ENCODE peak calls at places on chromosomes 3 and 15, in nine cellular contexts. One of them, this sample, is unnamed.

GRCh38 chr3:72728958-72729467 is 119.2 kb downstream of the SHQ1 start:
- DNase-seq in lower lobe of right lung: no peak
- DNase-seq in GM20000: no peak
- DNase-seq in BE2C: no peak
- DNase-seq in adrenal gland: no peak
- DNase-seq in AG04449: no peak
- DNase-seq in brain microvascular endothelial cell: no peak
- DNase-seq in left lung: no peak
- DNase-seq in PC-3: peak
- DNase-seq in this sample: no peak

GRCh38 chr3:35291837-35292236 is 347.5 kb upstream of the ARPP21 start:
- DNase-seq in adrenal gland: no peak
- DNase-seq in BE2C: no peak
- DNase-seq in AG04449: no peak
- DNase-seq in GM20000: no peak
- DNase-seq in brain microvascular endothelial cell: no peak
- DNase-seq in left lung: no peak
- DNase-seq in lower lobe of right lung: no peak
- DNase-seq in PC-3: no peak
- DNase-seq in this sample: no peak

GRCh38 chr15:71651750-71652186 is 158.6 kb upstream of the NR2E3 start:
- DNase-seq in AG04449: peak
- DNase-seq in PC-3: peak
- DNase-seq in BE2C: peak
- DNase-seq in adrenal gland: peak
- DNase-seq in brain microvascular endothelial cell: peak
- DNase-seq in GM20000: peak
- DNase-seq in lower lobe of right lung: no peak
- DNase-seq in left lung: no peak
- DNase-seq in this sample: no peak

GRCh38 chr3:177134166-177134565 is 63.1 kb downstream of the TBL1XR1 start:
- DNase-seq in AG04449: no peak
- DNase-seq in lower lobe of right lung: no peak
- DNase-seq in PC-3: no peak
- DNase-seq in brain microvascular endothelial cell: no peak
- DNase-seq in BE2C: no peak
- DNase-seq in adrenal gland: no peak
- DNase-seq in GM20000: no peak
- DNase-seq in left lung: no peak
- DNase-seq in this sample: no peak

GRCh38 chr3:82814660-82815059 is 1053.2 kb upstream of the GBE1 start:
- DNase-seq in BE2C: no peak
- DNase-seq in AG04449: no peak
- DNase-seq in lower lobe of right lung: no peak
- DNase-seq in GM20000: no peak
- DNase-seq in PC-3: no peak
- DNase-seq in brain microvascular endothelial cell: no peak
- DNase-seq in adrenal gland: no peak
- DNase-seq in left lung: no peak
- DNase-seq in this sample: no peak

GRCh38 chr3:63911395-63911900 is 735 bp downstream of the SCAANT1 start:
- DNase-seq in adrenal gland: no peak
- DNase-seq in brain microvascular endothelial cell: no peak
- DNase-seq in PC-3: no peak
- DNase-seq in BE2C: no peak
- DNase-seq in left lung: no peak
- DNase-seq in lower lobe of right lung: no peak
- DNase-seq in GM20000: peak
- DNase-seq in AG04449: no peak
- DNase-seq in this sample: no peak

GRCh38 chr3:187169231-187169960 is 27.9 kb upstream of the RTP1 start:
- DNase-seq in PC-3: peak
- DNase-seq in left lung: no peak
- DNase-seq in GM20000: no peak
- DNase-seq in lower lobe of right lung: no peak
- DNase-seq in AG04449: no peak
- DNase-seq in adrenal gland: no peak
- DNase-seq in BE2C: no peak
- DNase-seq in brain microvascular endothelial cell: peak
- DNase-seq in this sample: no peak

GRCh38 chr3:76827647-76828273 is 212.1 kb upstream of the ROBO2 start:
- DNase-seq in brain microvascular endothelial cell: no peak
- DNase-seq in adrenal gland: no peak
- DNase-seq in GM20000: no peak
- DNase-seq in PC-3: no peak
- DNase-seq in BE2C: no peak
- DNase-seq in left lung: no peak
- DNase-seq in AG04449: no peak
- DNase-seq in lower lobe of right lung: no peak
- DNase-seq in this sample: no peak

GRCh38 chr15:61764981-61765380 is 295.3 kb downstream of the VPS13C start:
- DNase-seq in BE2C: no peak
- DNase-seq in adrenal gland: no peak
- DNase-seq in brain microvascular endothelial cell: no peak
- DNase-seq in lower lobe of right lung: no peak
- DNase-seq in AG04449: no peak
- DNase-seq in GM20000: no peak
- DNase-seq in left lung: no peak
- DNase-seq in PC-3: no peak
- DNase-seq in this sample: no peak

GRCh38 chr15:77034620-77035467 is 36.1 kb downstream of the TSPAN3 start:
- DNase-seq in BE2C: peak
- DNase-seq in left lung: peak
- DNase-seq in AG04449: no peak
- DNase-seq in GM20000: peak
- DNase-seq in brain microvascular endothelial cell: no peak
- DNase-seq in adrenal gland: peak
- DNase-seq in lower lobe of right lung: peak
- DNase-seq in PC-3: peak
- DNase-seq in this sample: peak

GRCh38 chr3:125192190-125193035 is 20.1 kb downstream of the SLC12A8 start:
- DNase-seq in left lung: no peak
- DNase-seq in brain microvascular endothelial cell: no peak
- DNase-seq in lower lobe of right lung: no peak
- DNase-seq in AG04449: no peak
- DNase-seq in adrenal gland: no peak
- DNase-seq in BE2C: no peak
- DNase-seq in GM20000: peak
- DNase-seq in PC-3: no peak
- DNase-seq in this sample: no peak
- TF ChIP-seq CTCF in left lung: no peak
- TF ChIP-seq CTCF in brain microvascular endothelial cell: peak
- TF ChIP-seq CTCF in lower lobe of right lung: no peak
- TF ChIP-seq CTCF in AG04449: peak
- TF ChIP-seq CTCF in adrenal gland: no peak
- TF ChIP-seq CTCF in BE2C: no peak
- TF ChIP-seq CTCF in GM20000: peak
- TF ChIP-seq CTCF in PC-3: no peak
- TF ChIP-seq CTCF in this sample: no peak

GRCh38 chr15:88661766-88662556 is 23.1 kb downstream of the ISG20 start:
- DNase-seq in PC-3: no peak
- DNase-seq in adrenal gland: peak
- DNase-seq in left lung: no peak
- DNase-seq in brain microvascular endothelial cell: no peak
- DNase-seq in lower lobe of right lung: no peak
- DNase-seq in BE2C: no peak
- DNase-seq in GM20000: no peak
- DNase-seq in AG04449: no peak
- DNase-seq in this sample: no peak

GRCh38 chr15:88658972-88659931 is 20.4 kb downstream of the ISG20 start:
- DNase-seq in brain microvascular endothelial cell: peak
- DNase-seq in BE2C: no peak
- DNase-seq in GM20000: no peak
- DNase-seq in lower lobe of right lung: no peak
- DNase-seq in left lung: no peak
- DNase-seq in PC-3: peak
- DNase-seq in AG04449: peak
- DNase-seq in adrenal gland: no peak
- DNase-seq in this sample: no peak

GRCh38 chr15:88663216-88663615 is 24.4 kb downstream of the ISG20 start:
- DNase-seq in AG04449: no peak
- DNase-seq in adrenal gland: peak
- DNase-seq in left lung: no peak
- DNase-seq in BE2C: no peak
- DNase-seq in lower lobe of right lung: no peak
- DNase-seq in GM20000: no peak
- DNase-seq in brain microvascular endothelial cell: no peak
- DNase-seq in PC-3: peak
- DNase-seq in this sample: no peak

GRCh38 chr15:88661041-88661765 is 22.4 kb downstream of the ISG20 start:
- DNase-seq in BE2C: no peak
- DNase-seq in PC-3: no peak
- DNase-seq in left lung: no peak
- DNase-seq in brain microvascular endothelial cell: no peak
- DNase-seq in lower lobe of right lung: no peak
- DNase-seq in adrenal gland: peak
- DNase-seq in GM20000: no peak
- DNase-seq in AG04449: peak
- DNase-seq in this sample: no peak

GRCh38 chr15:88664151-88664778 is 25.4 kb downstream of the ISG20 start:
- DNase-seq in GM20000: no peak
- DNase-seq in adrenal gland: no peak
- DNase-seq in BE2C: no peak
- DNase-seq in left lung: no peak
- DNase-seq in PC-3: no peak
- DNase-seq in lower lobe of right lung: no peak
- DNase-seq in AG04449: no peak
- DNase-seq in brain microvascular endothelial cell: no peak
- DNase-seq in this sample: no peak
- TF ChIP-seq CTCF in GM20000: peak
- TF ChIP-seq CTCF in adrenal gland: peak
- TF ChIP-seq CTCF in BE2C: no peak
- TF ChIP-seq CTCF in left lung: no peak
- TF ChIP-seq CTCF in PC-3: no peak
- TF ChIP-seq CTCF in lower lobe of right lung: peak
- TF ChIP-seq CTCF in AG04449: no peak
- TF ChIP-seq CTCF in brain microvascular endothelial cell: peak
- TF ChIP-seq CTCF in this sample: no peak

DNA sequence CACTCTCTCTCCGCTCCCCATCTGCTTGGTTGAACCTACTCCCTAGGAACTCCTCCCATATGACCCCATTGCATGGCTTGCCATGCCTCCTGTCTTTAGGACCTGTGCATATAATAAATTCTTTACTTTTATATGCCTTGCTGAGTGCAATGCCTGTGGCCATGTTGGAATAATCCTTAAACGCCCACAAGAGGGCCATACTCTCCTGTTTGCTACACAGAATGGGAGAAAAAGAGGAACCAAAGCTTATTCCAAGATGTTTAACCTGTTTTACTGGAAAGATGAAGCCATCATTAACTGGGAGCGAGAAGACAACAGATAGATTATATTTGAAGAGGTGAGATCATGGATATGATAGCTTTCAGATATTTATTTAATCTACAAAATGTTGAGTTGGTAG is 1097.8 kb downstream of the NAALADL2 start:
- DNase-seq in left lung: no peak
- DNase-seq in PC-3: peak
- DNase-seq in brain microvascular endothelial cell: no peak
- DNase-seq in GM20000: no peak
- DNase-seq in BE2C: no peak
- DNase-seq in lower lobe of right lung: no peak
- DNase-seq in AG04449: peak
- DNase-seq in adrenal gland: no peak
- DNase-seq in this sample: no peak
- TF ChIP-seq CTCF in left lung: no peak
- TF ChIP-seq CTCF in PC-3: peak
- TF ChIP-seq CTCF in brain microvascular endothelial cell: peak
- TF ChIP-seq CTCF in GM20000: no peak
- TF ChIP-seq CTCF in BE2C: peak
- TF ChIP-seq CTCF in lower lobe of right lung: no peak
- TF ChIP-seq CTCF in AG04449: peak
- TF ChIP-seq CTCF in adrenal gland: no peak
- TF ChIP-seq CTCF in this sample: no peak

GRCh38 chr3:124885466-124886167 is 1.5 kb downstream of the ITGB5 start:
- DNase-seq in brain microvascular endothelial cell: peak
- DNase-seq in adrenal gland: no peak
- DNase-seq in PC-3: no peak
- DNase-seq in lower lobe of right lung: no peak
- DNase-seq in BE2C: peak
- DNase-seq in AG04449: no peak
- DNase-seq in GM20000: no peak
- DNase-seq in left lung: no peak
- DNase-seq in this sample: no peak

GRCh38 chr3:124887996-124888298 is 782 bp upstream of the ITGB5 start:
- DNase-seq in GM20000: no peak
- DNase-seq in left lung: no peak
- DNase-seq in adrenal gland: no peak
- DNase-seq in brain microvascular endothelial cell: no peak
- DNase-seq in lower lobe of right lung: no peak
- DNase-seq in BE2C: no peak
- DNase-seq in AG04449: no peak
- DNase-seq in PC-3: no peak
- DNase-seq in this sample: no peak

GRCh38 chr3:124886168-124887051 is 755 bp downstream of the ITGB5 start:
- DNase-seq in left lung: peak
- DNase-seq in AG04449: no peak
- DNase-seq in lower lobe of right lung: peak
- DNase-seq in GM20000: peak
- DNase-seq in BE2C: peak
- DNase-seq in adrenal gland: peak
- DNase-seq in brain microvascular endothelial cell: peak
- DNase-seq in PC-3: peak
- DNase-seq in this sample: peak

GRCh38 chr3:124888482-124889441 is 1.6 kb upstream of the ITGB5 start:
- DNase-seq in lower lobe of right lung: no peak
- DNase-seq in GM20000: no peak
- DNase-seq in PC-3: no peak
- DNase-seq in AG04449: no peak
- DNase-seq in adrenal gland: no peak
- DNase-seq in brain microvascular endothelial cell: no peak
- DNase-seq in BE2C: no peak
- DNase-seq in left lung: no peak
- DNase-seq in this sample: no peak

DNA sequence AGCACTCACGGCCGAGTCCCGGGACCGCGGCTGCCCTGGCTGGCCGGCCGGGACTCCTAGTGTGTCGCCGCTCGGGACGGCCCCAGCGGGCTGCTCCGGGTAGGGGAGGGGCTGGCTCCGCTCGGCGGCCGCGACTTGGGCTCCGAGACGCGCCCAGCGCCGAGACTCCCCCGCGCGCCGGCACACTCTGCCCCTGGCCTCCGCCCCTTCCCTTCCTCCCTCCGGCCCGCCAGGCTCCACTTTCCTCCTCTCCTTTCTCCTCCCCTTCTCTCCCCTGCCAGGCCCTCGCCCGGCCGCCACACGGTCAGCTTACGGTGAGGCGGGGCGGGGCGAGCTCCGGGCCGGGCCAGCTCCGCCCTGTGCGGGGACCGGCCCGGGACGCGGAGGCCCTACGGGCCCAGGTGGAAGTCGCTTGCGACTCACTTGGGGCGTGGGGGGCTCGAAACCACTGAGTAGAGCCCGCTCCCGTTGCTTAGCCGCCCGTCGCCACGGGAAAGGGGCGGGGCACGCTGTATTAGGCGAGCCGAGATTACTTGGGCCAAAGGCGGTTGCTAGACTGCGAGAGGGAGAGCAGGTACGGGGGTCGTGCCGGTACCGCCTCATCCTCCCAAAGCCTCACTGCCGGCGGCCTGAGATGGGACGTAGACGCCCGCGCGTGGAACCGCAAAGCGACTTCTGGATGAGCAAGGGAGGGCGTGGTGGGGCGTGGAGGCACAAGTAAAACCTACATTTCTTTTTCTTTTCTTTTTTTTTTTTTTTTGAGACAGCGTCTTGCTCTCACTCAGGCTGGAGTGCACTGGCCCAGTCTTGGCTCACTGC is at the start of gene ITGB5:
- DNase-seq in BE2C: peak
- DNase-seq in adrenal gland: peak
- DNase-seq in GM20000: peak
- DNase-seq in left lung: peak
- DNase-seq in brain microvascular endothelial cell: peak
- DNase-seq in lower lobe of right lung: peak
- DNase-seq in PC-3: peak
- DNase-seq in AG04449: no peak
- DNase-seq in this sample: peak
- TF ChIP-seq CTCF in BE2C: no peak
- TF ChIP-seq CTCF in adrenal gland: no peak
- TF ChIP-seq CTCF in GM20000: no peak
- TF ChIP-seq CTCF in left lung: no peak
- TF ChIP-seq CTCF in brain microvascular endothelial cell: no peak
- TF ChIP-seq CTCF in lower lobe of right lung: no peak
- TF ChIP-seq CTCF in PC-3: no peak
- TF ChIP-seq CTCF in AG04449: no peak
- TF ChIP-seq CTCF in this sample: no peak